ENCODE peak calls at places on chromosomes 16 and 17, in eight cellular contexts. U, D, C, N, R, S, G and I are unnamed samples.
A peak's percentile ranks its signal among the peaks of the same experiment; 100 is the strongest.

GRCh38 chr17:55324296-55324978 is 59.7 kb downstream of the HLF start:
- DNase-seq in N (no peak), C (no peak), U (no peak), S (no peak), D (no peak), R (no peak), G (no peak), I (no peak)

GRCh38 chr16:85662036-85662812 is 26.5 kb downstream of the GINS2 start:
- DNase-seq in D (no peak), S (no peak), G (no peak), U (no peak), R (no peak), N (no peak), C (no peak), I (peak; percentile 84)

GRCh38 chr16:23957287-23957686 is 121.5 kb downstream of the PRKCB start:
- DNase-seq in D (no peak), N (no peak), R (no peak), G (no peak), S (no peak), U (no peak), C (no peak), I (no peak)

GRCh38 chr17:77353684-77354419 is 213.1 kb downstream of the SEC14L1 start:
- DNase-seq in R (no peak), C (no peak), G (no peak), U (no peak), S (no peak), N (no peak), D (no peak), I (no peak)

GRCh38 chr16:11586856-11587642 is at the start of gene LITAF:
- DNase-seq in N (peak; percentile 51), U (peak; percentile 64), D (peak; percentile 54), S (peak; percentile 50), C (peak; percentile 57), R (peak; percentile 65), G (peak; percentile 53), I (peak; percentile 52)

GRCh38 chr17:5405400-5405799 is 14.1 kb downstream of the NUP88 start:
- DNase-seq in G (no peak), U (no peak), C (no peak), S (no peak), D (no peak), N (no peak), R (no peak), I (no peak)

GRCh38 chr16:86566601-86566965 is at the start of gene FOXC2:
- DNase-seq in U (peak; percentile 89), N (no peak), D (no peak), S (peak; percentile 49), R (peak; percentile 40), C (no peak), G (peak; percentile 97), I (peak; percentile 83)

GRCh38 chr17:29240477-29240876 is 6.2 kb upstream of the CRYBA1 start:
- DNase-seq in C (no peak), N (no peak), U (no peak), S (no peak), D (no peak), R (no peak), G (no peak), I (no peak)

GRCh38 chr17:50459081-50459676 is 9.5 kb downstream of the CHAD start:
- DNase-seq in G (peak; percentile 12), D (no peak), R (no peak), S (no peak), N (no peak), U (no peak), C (no peak), I (no peak)

GRCh38 chr16:920722-921121 is 50.1 kb downstream of the LMF1 start:
- DNase-seq in C (no peak), N (no peak), R (no peak), D (no peak), G (no peak), S (no peak), U (no peak), I (no peak)